ENCODE peak calls at places on chromosomes 11 and 22, in five cellular contexts. P is brain microvascular endothelial cell; L is fibroblast of the aortic adventitia; Q is activated CD4-positive, alpha-beta T cell treated with anti-CD3 and anti-CD28 coated beads, Interleukin-2, amount 10 ng/mL, durations not matched to agents 24 days and 14 days; D is M059J. U is an unnamed sample.

GRCh38 chr11:109237636-109238035 is 184.4 kb upstream of the C11orf87 start:
- DNase-seq in Q (no peak), D (peak), P (no peak), L (no peak), U (no peak)

GRCh38 chr11:45607995-45608394 is 57.4 kb downstream of the CHST1 start:
- DNase-seq in D (peak), L (no peak), Q (no peak), P (no peak), U (no peak)

GRCh38 chr11:130042093-130042591 is 27.6 kb upstream of the APLP2 start:
- DNase-seq in Q (no peak), D (peak), P (peak), L (peak), U (peak)

GRCh38 chr11:7512525-7513209 is 1.1 kb upstream of the PPFIBP2 start:
- DNase-seq in Q (peak), D (no peak), L (peak), P (no peak), U (no peak)

GRCh38 chr11:67303132-67303988 is at the start of gene SSH3:
- DNase-seq in L (peak), P (no peak), Q (peak), D (peak), U (no peak)

GRCh38 chr11:3669742-3670183 is 1.4 kb downstream of the CHRNA10 start:
- DNase-seq in Q (no peak), P (no peak), D (no peak), L (no peak), U (no peak)

GRCh38 chr22:30016596-30016995 is 63.7 kb upstream of the HORMAD2 start:
- DNase-seq in D (peak), L (no peak), Q (no peak), P (no peak), U (no peak)

GRCh38 chr11:75523811-75524401 is 1.8 kb downstream of the GDPD5 start:
- DNase-seq in Q (no peak), P (no peak), D (peak), L (no peak), U (no peak)

GRCh38 chr11:71548716-71549151 is 514 bp downstream of the KRTAP5-9 start:
- DNase-seq in P (no peak), L (no peak), D (no peak), Q (no peak), U (no peak)

GRCh38 chr22:24548812-24549211 is 6.1 kb downstream of the GUCD1 start:
- DNase-seq in D (no peak), L (no peak), Q (no peak), P (no peak), U (no peak)

GRCh38 chr22:36395061-36395849 is 7.5 kb upstream of the MYH9 start:
- DNase-seq in Q (no peak), P (no peak), D (no peak), L (no peak), U (no peak)

GRCh38 chr11:33912405-33913361 is 20.8 kb upstream of the LMO2 start:
- DNase-seq in P (peak), D (peak), Q (no peak), L (peak), U (peak)

GRCh38 chr11:61108847-61109585 is 6.7 kb downstream of the CD5 start:
- DNase-seq in L (no peak), P (no peak), D (no peak), Q (no peak), U (no peak)

GRCh38 chr22:27752771-27753170 is 48.8 kb downstream of the MN1 start:
- DNase-seq in D (peak), Q (no peak), L (peak), P (peak), U (no peak)

GRCh38 chr11:10605941-10606381 is 37.5 kb upstream of the LYVE1 start:
- DNase-seq in D (no peak), L (peak), Q (no peak), P (peak), U (peak)

GRCh38 chr22:38083931-38084631 is at the start of gene SLC16A8:
- DNase-seq in D (no peak), L (no peak), Q (no peak), P (no peak), U (no peak)

GRCh38 chr22:25354456-25354855 is 135.0 kb downstream of the CRYBB2 start:
- DNase-seq in D (no peak), P (no peak), Q (no peak), L (no peak), U (no peak)

GRCh38 chr22:46918197-46918596 is 155.7 kb downstream of the TBC1D22A start:
- DNase-seq in Q (no peak), P (no peak), D (no peak), L (no peak), U (no peak)

GRCh38 chr22:24060375-24060788 is 49.3 kb downstream of the CABIN1 start:
- DNase-seq in D (peak), P (peak), Q (no peak), L (peak), U (peak)

GRCh38 chr22:23849009-23850006 is 8.4 kb upstream of the SLC2A11 start:
- DNase-seq in L (peak), P (peak), Q (peak), D (peak), U (no peak)

GRCh38 chr22:44878483-44879300 is 126.3 kb downstream of the ARHGAP8 start:
- DNase-seq in D (no peak), Q (no peak), L (no peak), P (no peak), U (no peak)

GRCh38 chr11:17986007-17986710 is 26.7 kb downstream of the SERGEF start:
- DNase-seq in D (peak), L (peak), Q (no peak), P (peak), U (peak)

GRCh38 chr11:12677131-12677530 is 2.9 kb downstream of the TEAD1 start:
- DNase-seq in P (no peak), D (peak), L (peak), Q (no peak), U (no peak)

GRCh38 chr22:21867528-21868266 is at the start of gene MAPK1:
- DNase-seq in L (peak), P (peak), D (peak), Q (peak), U (peak)

GRCh38 chr22:50524664-50525103 is 714 bp downstream of the SCO2 start:
- DNase-seq in L (no peak), P (no peak), D (no peak), Q (no peak), U (no peak)

U was measured in skeletal muscle cell.